ENCODE peak calls at places on chromosomes 1 and 21, in ten cellular contexts. D is foreskin fibroblast; Q is pancreas; S is activated T-cell treated with anti-CD3 and anti-CD28 coated beads, Interleukin-2, amount 50 U/mL, for 72 hours; V is heart left ventricle; H is PC-3; Y is psoas muscle; F is head of caudate nucleus; E is T-cell; A is NCI-H1436. Z is an unnamed sample.

GRCh38 chr21:44726803-44727202 is 15.4 kb upstream of the TSPEAR start:
- DNase-seq in D (no peak), Q (no peak), S (no peak), V (no peak), H (no peak), Y (no peak), F (no peak), E (no peak), A (no peak), Z (no peak)

GRCh38 chr1:234702342-234703000 is 92.5 kb upstream of the IRF2BP2 start:
- DNase-seq in D (peak), Q (no peak), S (no peak), V (peak), H (no peak), Y (peak), F (no peak), E (no peak), A (no peak), Z (no peak)

GRCh38 chr1:205568469-205569361 is 63.1 kb downstream of the ELK4 start:
- DNase-seq in D (no peak), Q (no peak), S (peak), V (no peak), H (peak), Y (no peak), F (no peak), E (no peak), A (no peak), Z (no peak)

GRCh38 chr1:226632922-226633351 is 84.4 kb downstream of the STUM start:
- DNase-seq in D (no peak), Q (no peak), S (peak), V (no peak), H (no peak), Y (peak), F (no peak), E (no peak), A (no peak), Z (no peak)

GRCh38 chr1:207454046-207454964 is at the start of gene CR2:
- DNase-seq in D (no peak), Q (peak), S (peak), V (peak), H (no peak), Y (peak), F (peak), E (peak), A (peak), Z (peak)

GRCh38 chr1:187001198-187001904 is 172.6 kb downstream of the PLA2G4A start:
- DNase-seq in D (peak), Q (no peak), S (no peak), V (no peak), H (peak), Y (no peak), F (peak), E (no peak), A (no peak), Z (no peak)

GRCh38 chr1:165910764-165911421 is 83.5 kb downstream of the UCK2 start:
- DNase-seq in D (no peak), Q (peak), S (no peak), V (peak), H (no peak), Y (peak), F (no peak), E (no peak), A (no peak), Z (no peak)

GRCh38 chr21:36627242-36627641 is 71.7 kb upstream of the SIM2 start:
- DNase-seq in D (no peak), Q (no peak), S (no peak), V (no peak), H (peak), Y (no peak), F (no peak), E (no peak), A (no peak), Z (no peak)

GRCh38 chr1:233677690-233678354 is 63.9 kb downstream of the KCNK1 start:
- DNase-seq in D (no peak), Q (no peak), S (no peak), V (no peak), H (no peak), Y (no peak), F (no peak), E (no peak), A (no peak), Z (no peak)

GRCh38 chr1:3623441-3624150 is 1.2 kb upstream of the TPRG1L start:
- DNase-seq in D (no peak), Q (no peak), S (no peak), V (no peak), H (no peak), Y (peak), F (no peak), E (no peak), A (no peak), Z (no peak)

GRCh38 chr1:8702121-8702520 is 115.3 kb downstream of the RERE start:
- DNase-seq in D (no peak), Q (peak), S (peak), V (no peak), H (peak), Y (no peak), F (no peak), E (no peak), A (no peak), Z (no peak)

GRCh38 chr1:109542657-109543056 is 3.0 kb downstream of the GPR61 start:
- DNase-seq in D (no peak), Q (no peak), S (no peak), V (no peak), H (no peak), Y (no peak), F (no peak), E (no peak), A (no peak), Z (no peak)

GRCh38 chr21:46056450-46056903 is 41.4 kb upstream of the COL6A2 start:
- DNase-seq in D (peak), Q (no peak), S (peak), V (peak), H (no peak), Y (peak), F (no peak), E (no peak), A (no peak), Z (no peak)

GRCh38 chr1:162391790-162392563 is 10.4 kb downstream of the C1orf226 start:
- DNase-seq in D (peak), Q (no peak), S (no peak), V (no peak), H (peak), Y (no peak), F (peak), E (no peak), A (peak), Z (peak)

GRCh38 chr1:174974711-174975111 is 25.0 kb upstream of the CACYBP start:
- DNase-seq in D (no peak), Q (peak), S (no peak), V (peak), H (no peak), Y (no peak), F (no peak), E (no peak), A (no peak), Z (no peak)